ENCODE peak calls at places on chromosomes 12 and 14, in six cellular contexts. B, Y, R, U, I and H are unnamed samples.
A peak's percentile ranks its signal among the peaks of the same experiment; 100 is the strongest.

GRCh38 chr12:119491814-119492213 is 101.8 kb upstream of the TMEM233 start:
- DNase-seq in U (no peak), B (no peak), Y (no peak), R (no peak), I (no peak), H (no peak)

GRCh38 chr12:50520808-50521207 is 16.0 kb downstream of the DIP2B start:
- DNase-seq in R (no peak), U (no peak), Y (peak; percentile 15), I (no peak), B (no peak), H (no peak)

GRCh38 chr14:22594156-22594716 is 3.9 kb upstream of the ABHD4 start:
- DNase-seq in R (no peak), U (no peak), Y (no peak), B (no peak), I (no peak), H (no peak)

GRCh38 chr14:58833634-58834378 is 196.0 kb downstream of the DACT1 start:
- DNase-seq in R (no peak), Y (no peak), U (no peak), B (no peak), I (no peak), H (no peak)

GRCh38 chr14:32197919-32198318 is 3.9 kb upstream of the RNU6-7 start:
- DNase-seq in I (no peak), R (no peak), U (no peak), B (no peak), Y (peak; percentile 63), H (no peak)

GRCh38 chr12:40327506-40327905 is 102.7 kb downstream of the LRRK2 start:
- DNase-seq in I (no peak), B (no peak), U (peak; percentile 39), R (no peak), Y (no peak), H (no peak)

GRCh38 chr14:77327111-77327510 is 6.3 kb downstream of the GSTZ1 start:
- DNase-seq in R (no peak), Y (no peak), U (no peak), I (no peak), B (no peak), H (no peak)

GRCh38 chr14:104385189-104386135 is 194.1 kb upstream of the C14orf180 start:
- DNase-seq in B (no peak), Y (no peak), I (no peak), R (no peak), U (no peak), H (no peak)

GRCh38 chr12:62785941-62786559 is 148.9 kb downstream of the PPM1H start:
- DNase-seq in B (peak; percentile 86), U (peak; percentile 60), I (peak; percentile 53), R (no peak), Y (no peak), H (peak; percentile 77)

GRCh38 chr12:117686911-117687377 is 281.8 kb downstream of the KSR2 start:
- DNase-seq in U (peak; percentile 23), B (peak; percentile 76), I (no peak), Y (no peak), R (no peak), H (peak; percentile 34)

GRCh38 chr12:38905480-38906351 is at the start of gene CPNE8:
- DNase-seq in U (peak; percentile 81), Y (peak; percentile 68), I (no peak), B (peak; percentile 48), R (no peak), H (peak; percentile 73)

GRCh38 chr12:41289461-41289860 is 101.3 kb downstream of the PDZRN4 start:
- DNase-seq in R (no peak), U (no peak), I (no peak), Y (no peak), B (no peak), H (no peak)

GRCh38 chr14:100665518-100666032 is 61.1 kb upstream of the DLK1 start:
- DNase-seq in R (peak; percentile 91), Y (peak; percentile 35), U (peak; percentile 46), B (no peak), I (no peak), H (no peak)